ENCODE peak calls at places on chromosomes 1 and 21, in ten cellular contexts. J is CD4-positive, alpha-beta T cell; N is HepG2; S is CD4-positive, alpha-beta memory T cell; L is heart left ventricle; F is upper lobe of left lung; C is Peyer's patch; T is neural progenitor cell; G is SK-N-SH; P is adipocyte. H is an unnamed sample. For H3K27me3, the result is how much of the 10 kb centered on the place peaks cover.

GRCh38 chr1:217734973-217735372 is 103.8 kb downstream of the SPATA17 start:
- DNase-seq in J (no peak), N (no peak), S (no peak), L (no peak), F (no peak), C (no peak), T (peak), G (no peak), P (peak), H (no peak)

GRCh38 chr21:29386803-29387202 is 88.1 kb downstream of the BACH1 start:
- DNase-seq in J (no peak), N (no peak), S (no peak), L (no peak), F (no peak), C (no peak), T (no peak), G (no peak), P (no peak), H (no peak)

GRCh38 chr1:60132985-60133673 is 59.6 kb upstream of the C1orf87 start:
- DNase-seq in J (no peak), N (no peak), S (no peak), L (no peak), F (no peak), C (no peak), T (no peak), G (peak), P (peak), H (no peak)

GRCh38 chr1:228405200-228405978 is 1.2 kb downstream of the TRIM11 start:
- DNase-seq in J (no peak), N (no peak), S (no peak), L (no peak), F (no peak), C (no peak), T (peak), G (no peak), P (peak), H (no peak)

GRCh38 chr1:44724408-44725308 is 6.3 kb downstream of the RNU5D-1 start:
- DNase-seq in J (no peak), N (no peak), S (no peak), L (no peak), F (no peak), C (no peak), T (no peak), G (no peak), P (no peak), H (peak)

GRCh38 chr1:24126023-24126671 is 14.2 kb upstream of the MYOM3 start:
- DNase-seq in J (no peak), N (no peak), S (no peak), L (no peak), F (no peak), C (no peak), T (no peak), G (no peak), P (peak), H (no peak)

GRCh38 chr1:16998589-16998988 is 13.1 kb downstream of the ATP13A2 start:
- DNase-seq in J (no peak), N (no peak), S (no peak), L (no peak), F (no peak), C (no peak), T (no peak), G (peak), P (no peak), H (no peak)

GRCh38 chr1:109298666-109299086 is 8.1 kb downstream of the MYBPHL start:
- DNase-seq in J (no peak), N (peak), S (no peak), L (peak), F (peak), C (no peak), T (no peak), G (peak), P (peak), H (no peak)

GRCh38 chr1:247962911-247963588 is 2.0 kb upstream of the OR2AK2 start:
- DNase-seq in J (no peak), N (no peak), S (no peak), L (no peak), F (no peak), C (no peak), T (no peak), G (no peak), P (no peak), H (no peak)

GRCh38 chr1:3258431-3259003 is 189.5 kb downstream of the PRDM16 start:
- DNase-seq in J (no peak), N (no peak), S (no peak), L (no peak), F (no peak), C (no peak), T (no peak), G (no peak), P (no peak), H (no peak)
- H3K27me3 ChIP-seq in J (under half), N (under half), S (under half), L (under half), F (under half), C (under half), T (under half), G (under half), P (under half), H (under half)

DNA sequence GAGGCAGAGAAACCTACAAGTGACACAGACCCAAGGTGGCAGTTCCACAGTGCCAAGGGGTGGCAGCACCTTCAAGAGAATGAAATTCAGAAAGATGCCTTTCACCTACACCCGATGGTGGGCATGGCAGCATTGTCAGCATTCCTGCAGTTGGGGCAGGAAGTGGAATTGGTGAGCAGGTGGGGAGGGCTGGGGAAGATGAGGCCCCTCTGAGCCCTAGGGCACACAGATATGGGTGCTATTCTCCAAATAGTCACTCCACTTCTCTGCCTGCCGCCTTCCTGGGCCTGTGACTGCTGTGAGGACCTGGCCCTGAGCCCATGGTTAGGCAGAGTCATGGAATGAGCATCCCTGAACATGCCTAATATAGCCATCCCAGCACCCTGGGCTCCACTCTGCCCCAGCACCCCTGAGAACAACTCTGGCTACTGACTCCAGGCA is 8.3 kb downstream of the SHISA4 start:
- DNase-seq in J (no peak), N (no peak), S (no peak), L (peak), F (no peak), C (no peak), T (no peak), G (no peak), P (peak), H (no peak)
- H3K27me3 ChIP-seq in J (under half), N (under half), S (under half), L (under half), F (under half), C (under half), T (under half), G (under half), P (under half), H (under half)

GRCh38 chr1:91707114-91707889 is 178.6 kb downstream of the TGFBR3 start:
- DNase-seq in J (no peak), N (no peak), S (no peak), L (peak), F (no peak), C (no peak), T (no peak), G (no peak), P (no peak), H (no peak)
- H3K27me3 ChIP-seq in J (under half), N (under half), S (under half), L (under half), F (under half), C (under half), T (under half), G (under half), P (under half), H (under half)

DNA sequence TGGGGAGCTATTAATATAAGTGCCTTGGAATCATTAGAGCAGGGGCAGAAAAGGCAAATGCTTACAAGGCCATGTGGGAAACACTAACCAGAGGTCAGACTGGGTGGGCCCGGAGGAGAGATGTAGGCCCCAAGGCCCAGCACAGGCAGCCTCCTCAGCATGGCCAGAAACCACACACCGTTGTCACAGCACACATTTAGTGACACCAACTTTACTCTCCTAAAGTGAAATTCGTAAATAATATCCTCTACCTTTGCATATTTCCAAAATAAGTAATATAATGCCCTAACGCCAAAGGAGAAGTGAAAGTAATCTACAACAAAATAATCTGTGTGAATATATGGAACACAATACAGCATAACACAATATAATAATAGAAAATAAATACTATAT is 62.6 kb downstream of the KIF21B start:
- DNase-seq in J (no peak), N (no peak), S (no peak), L (no peak), F (no peak), C (no peak), T (no peak), G (no peak), P (no peak), H (no peak)
- H3K27me3 ChIP-seq in J (under half), N (under half), S (under half), L (under half), F (under half), C (under half), T (under half), G (under half), P (under half), H (under half)

GRCh38 chr1:245217853-245218608 is 63.2 kb downstream of the KIF26B start:
- DNase-seq in J (no peak), N (no peak), S (no peak), L (no peak), F (no peak), C (no peak), T (no peak), G (no peak), P (no peak), H (no peak)
- H3K27me3 ChIP-seq in J (under half), N (under half), S (under half), L (under half), F (under half), C (under half), T (under half), G (under half), P (under half), H (under half)

GRCh38 chr1:201648911-201649775 is 110.2 kb downstream of the NAV1 start:
- DNase-seq in J (no peak), N (no peak), S (no peak), L (peak), F (no peak), C (no peak), T (peak), G (peak), P (peak), H (no peak)

GRCh38 chr1:201647094-201647493 is 108.2 kb downstream of the NAV1 start:
- DNase-seq in J (no peak), N (no peak), S (no peak), L (no peak), F (no peak), C (no peak), T (no peak), G (no peak), P (no peak), H (no peak)

GRCh38 chr1:201647722-201648065 is 108.8 kb downstream of the NAV1 start:
- DNase-seq in J (no peak), N (no peak), S (no peak), L (no peak), F (no peak), C (no peak), T (peak), G (no peak), P (no peak), H (no peak)

GRCh38 chr1:201646623-201647022 is 107.7 kb downstream of the NAV1 start:
- DNase-seq in J (no peak), N (no peak), S (no peak), L (no peak), F (no peak), C (no peak), T (no peak), G (no peak), P (no peak), H (no peak)

GRCh38 chr1:201648066-201648910 is 109.4 kb downstream of the NAV1 start:
- DNase-seq in J (no peak), N (no peak), S (no peak), L (peak), F (peak), C (no peak), T (peak), G (peak), P (peak), H (no peak)
- H3K27me3 ChIP-seq in J (under half), N (half or more), S (under half), L (under half), F (under half), C (under half), T (half or more), G (under half), P (under half), H (under half)

GRCh38 chr1:185735667-185736105 is 1.5 kb downstream of the HMCN1 start:
- DNase-seq in J (no peak), N (no peak), S (no peak), L (no peak), F (no peak), C (no peak), T (no peak), G (no peak), P (peak), H (no peak)

GRCh38 chr1:185734929-185735666 is 907 bp downstream of the HMCN1 start:
- DNase-seq in J (no peak), N (no peak), S (no peak), L (no peak), F (no peak), C (no peak), T (peak), G (no peak), P (peak), H (no peak)

GRCh38 chr1:185731446-185731845 is 2.7 kb upstream of the HMCN1 start:
- DNase-seq in J (no peak), N (no peak), S (no peak), L (no peak), F (no peak), C (no peak), T (no peak), G (no peak), P (no peak), H (no peak)

GRCh38 chr1:185733818-185734709 is at the start of gene HMCN1:
- DNase-seq in J (peak), N (peak), S (no peak), L (peak), F (peak), C (no peak), T (peak), G (peak), P (peak), H (peak)

GRCh38 chr1:185732941-185733340 is 1.2 kb upstream of the HMCN1 start:
- DNase-seq in J (no peak), N (no peak), S (no peak), L (no peak), F (no peak), C (no peak), T (no peak), G (no peak), P (no peak), H (no peak)
- H3K27me3 ChIP-seq in J (under half), N (under half), S (under half), L (under half), F (under half), C (under half), T (under half), G (under half), P (under half), H (under half)

GRCh38 chr1:18849252-18849651 is 10.2 kb downstream of the TAS1R2 start:
- DNase-seq in J (no peak), N (no peak), S (no peak), L (no peak), F (no peak), C (no peak), T (no peak), G (no peak), P (no peak), H (no peak)
- H3K27me3 ChIP-seq in J (under half), N (under half), S (under half), L (under half), F (under half), C (under half), T (half or more), G (under half), P (half or more), H (under half)

DNA sequence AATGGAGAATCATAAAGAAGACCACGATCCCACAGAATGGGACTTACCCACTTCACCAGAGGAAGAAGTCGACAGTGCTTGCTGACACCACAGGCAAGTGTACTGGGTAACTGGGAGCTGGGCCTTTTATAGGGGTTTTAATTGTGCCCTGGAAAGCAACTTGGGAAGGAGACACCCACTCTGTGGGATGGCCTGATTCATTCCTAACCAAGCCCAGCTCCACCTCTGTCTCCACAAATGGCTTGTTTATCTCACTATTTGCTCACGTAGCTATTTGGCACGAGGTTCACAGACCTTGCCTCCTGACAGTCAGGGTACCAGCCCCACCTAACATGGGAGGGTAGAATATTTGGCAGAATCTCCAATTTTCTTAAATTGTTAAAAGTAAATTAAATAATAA is at the start of gene TCHH:
- DNase-seq in J (no peak), N (no peak), S (no peak), L (no peak), F (no peak), C (no peak), T (no peak), G (no peak), P (no peak), H (no peak)
- H3K27me3 ChIP-seq in J (half or more), N (under half), S (under half), L (under half), F (under half), C (under half), T (half or more), G (half or more), P (half or more), H (under half)

DNA sequence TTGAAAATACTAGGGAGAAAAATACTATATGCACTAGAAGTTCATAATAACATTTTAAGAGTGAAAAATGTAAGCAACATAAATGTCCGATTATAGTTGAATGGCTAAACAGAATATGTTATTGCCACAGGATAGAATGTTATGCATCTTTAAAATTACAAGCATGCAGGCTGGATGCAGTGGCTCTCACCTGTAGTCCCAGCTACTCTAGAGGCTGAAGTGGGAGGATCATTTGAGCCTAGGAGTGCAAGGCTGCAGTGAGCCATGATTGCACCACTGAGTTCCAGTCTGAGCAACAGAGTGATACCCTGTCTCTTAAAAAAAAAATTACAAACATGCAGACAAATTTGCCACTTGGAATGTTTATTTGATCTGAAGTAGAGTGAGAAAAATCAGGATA is 3.0 kb upstream of the BATF3 start:
- DNase-seq in J (no peak), N (no peak), S (no peak), L (no peak), F (no peak), C (no peak), T (no peak), G (no peak), P (no peak), H (no peak)
- H3K27me3 ChIP-seq in J (under half), N (under half), S (under half), L (under half), F (under half), C (under half), T (half or more), G (under half), P (under half), H (under half)

H was measured in GM06990.